ENCODE peak calls at places on chromosomes 3 and 15, in seven cellular contexts. One of them, this sample, is unnamed.

GRCh38 chr3:171282041-171282440 is 178.2 kb downstream of the TNIK start:
- DNase-seq in dorsolateral prefrontal cortex: no peak
- DNase-seq in lower leg skin: no peak
- DNase-seq in stomach: no peak
- DNase-seq in IMR-90: peak
- DNase-seq in GM12864: no peak
- DNase-seq in A549: no peak
- DNase-seq in this sample: no peak

GRCh38 chr15:64246364-64247189 is 83.8 kb upstream of the PPIB start:
- DNase-seq in dorsolateral prefrontal cortex: no peak
- DNase-seq in lower leg skin: no peak
- DNase-seq in stomach: no peak
- DNase-seq in IMR-90: peak
- DNase-seq in GM12864: peak
- DNase-seq in A549: peak
- DNase-seq in this sample: peak

GRCh38 chr3:172106989-172107388 is 67.6 kb downstream of the FNDC3B start:
- DNase-seq in dorsolateral prefrontal cortex: no peak
- DNase-seq in lower leg skin: no peak
- DNase-seq in stomach: peak
- DNase-seq in IMR-90: no peak
- DNase-seq in GM12864: peak
- DNase-seq in A549: no peak
- DNase-seq in this sample: peak

GRCh38 chr3:189967254-189967865 is 153.3 kb downstream of the P3H2 start:
- DNase-seq in dorsolateral prefrontal cortex: no peak
- DNase-seq in lower leg skin: no peak
- DNase-seq in stomach: no peak
- DNase-seq in IMR-90: peak
- DNase-seq in GM12864: no peak
- DNase-seq in A549: peak
- DNase-seq in this sample: peak

GRCh38 chr3:187833799-187834578 is 88.7 kb upstream of the BCL6 start:
- DNase-seq in dorsolateral prefrontal cortex: no peak
- DNase-seq in lower leg skin: no peak
- DNase-seq in stomach: no peak
- DNase-seq in IMR-90: no peak
- DNase-seq in GM12864: no peak
- DNase-seq in A549: no peak
- DNase-seq in this sample: no peak

GRCh38 chr3:65778966-65779365 is 259.8 kb downstream of the MAGI1 start:
- DNase-seq in dorsolateral prefrontal cortex: no peak
- DNase-seq in lower leg skin: no peak
- DNase-seq in stomach: no peak
- DNase-seq in IMR-90: peak
- DNase-seq in GM12864: no peak
- DNase-seq in A549: no peak
- DNase-seq in this sample: no peak

GRCh38 chr3:159032311-159032710 is 230.5 kb downstream of the MFSD1 start:
- DNase-seq in dorsolateral prefrontal cortex: no peak
- DNase-seq in lower leg skin: no peak
- DNase-seq in stomach: no peak
- DNase-seq in IMR-90: no peak
- DNase-seq in GM12864: no peak
- DNase-seq in A549: no peak
- DNase-seq in this sample: no peak

GRCh38 chr3:148881286-148881685 is 16.2 kb downstream of the CPA3 start:
- DNase-seq in dorsolateral prefrontal cortex: no peak
- DNase-seq in lower leg skin: no peak
- DNase-seq in stomach: no peak
- DNase-seq in IMR-90: peak
- DNase-seq in GM12864: no peak
- DNase-seq in A549: no peak
- DNase-seq in this sample: no peak

GRCh38 chr3:40339871-40340270 is 30.4 kb downstream of the EIF1B start:
- DNase-seq in dorsolateral prefrontal cortex: no peak
- DNase-seq in lower leg skin: no peak
- DNase-seq in stomach: no peak
- DNase-seq in IMR-90: no peak
- DNase-seq in GM12864: no peak
- DNase-seq in A549: no peak
- DNase-seq in this sample: no peak

GRCh38 chr3:13198480-13198879 is 125.3 kb upstream of the IQSEC1 start:
- DNase-seq in dorsolateral prefrontal cortex: no peak
- DNase-seq in lower leg skin: no peak
- DNase-seq in stomach: no peak
- DNase-seq in IMR-90: no peak
- DNase-seq in GM12864: no peak
- DNase-seq in A549: no peak
- DNase-seq in this sample: no peak

GRCh38 chr3:25056-25455 is 171.5 kb upstream of the CHL1 start:
- DNase-seq in dorsolateral prefrontal cortex: no peak
- DNase-seq in lower leg skin: no peak
- DNase-seq in stomach: no peak
- DNase-seq in IMR-90: no peak
- DNase-seq in GM12864: no peak
- DNase-seq in A549: no peak
- DNase-seq in this sample: no peak

GRCh38 chr15:43748376-43748775 is 2.1 kb downstream of the PDIA3 start:
- DNase-seq in dorsolateral prefrontal cortex: no peak
- DNase-seq in lower leg skin: no peak
- DNase-seq in stomach: no peak
- DNase-seq in IMR-90: peak
- DNase-seq in GM12864: no peak
- DNase-seq in A549: no peak
- DNase-seq in this sample: no peak

DNA sequence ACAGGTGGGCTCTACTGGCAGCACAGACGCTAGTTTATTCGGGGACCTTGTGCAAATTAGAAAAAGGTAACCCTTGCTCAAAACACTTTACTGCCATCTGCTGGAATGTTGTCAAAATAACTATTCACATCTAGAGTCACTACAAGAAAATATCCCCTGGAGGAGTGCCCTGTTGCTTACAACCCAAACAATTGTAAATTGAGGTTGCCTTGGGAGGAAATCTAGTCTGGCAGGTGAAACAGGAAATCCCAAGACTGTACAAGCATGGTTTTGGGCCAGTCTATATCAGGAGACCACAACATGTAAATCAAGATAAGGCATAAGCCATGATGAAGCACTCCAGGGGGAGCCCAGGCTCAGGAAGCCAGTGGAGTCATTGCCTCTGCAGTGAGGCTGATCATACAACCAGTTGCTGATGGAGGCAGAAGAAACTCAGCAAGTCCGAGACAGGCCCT is 136.8 kb upstream of the ACP3 start:
- DNase-seq in dorsolateral prefrontal cortex: no peak
- DNase-seq in lower leg skin: no peak
- DNase-seq in stomach: no peak
- DNase-seq in IMR-90: peak
- DNase-seq in GM12864: peak
- DNase-seq in A549: peak
- DNase-seq in this sample: peak
- TF ChIP-seq CTCF in dorsolateral prefrontal cortex: peak
- TF ChIP-seq CTCF in lower leg skin: no peak
- TF ChIP-seq CTCF in stomach: no peak
- TF ChIP-seq CTCF in IMR-90: peak
- TF ChIP-seq CTCF in GM12864: peak
- TF ChIP-seq CTCF in A549: peak
- TF ChIP-seq CTCF in this sample: peak

GRCh38 chr3:57597240-57597972 is at the start of gene ARF4:
- DNase-seq in dorsolateral prefrontal cortex: peak
- DNase-seq in lower leg skin: peak
- DNase-seq in stomach: peak
- DNase-seq in IMR-90: peak
- DNase-seq in GM12864: peak
- DNase-seq in A549: peak
- DNase-seq in this sample: peak

GRCh38 chr3:57594144-57594543 is 3.0 kb downstream of the ARF4 start:
- DNase-seq in dorsolateral prefrontal cortex: no peak
- DNase-seq in lower leg skin: no peak
- DNase-seq in stomach: no peak
- DNase-seq in IMR-90: no peak
- DNase-seq in GM12864: no peak
- DNase-seq in A549: no peak
- DNase-seq in this sample: no peak

GRCh38 chr3:57597973-57598351 is 818 bp upstream of the ARF4 start:
- DNase-seq in dorsolateral prefrontal cortex: no peak
- DNase-seq in lower leg skin: no peak
- DNase-seq in stomach: peak
- DNase-seq in IMR-90: peak
- DNase-seq in GM12864: no peak
- DNase-seq in A549: no peak
- DNase-seq in this sample: no peak

GRCh38 chr3:57594576-57594975 is 2.6 kb downstream of the ARF4 start:
- DNase-seq in dorsolateral prefrontal cortex: no peak
- DNase-seq in lower leg skin: no peak
- DNase-seq in stomach: no peak
- DNase-seq in IMR-90: no peak
- DNase-seq in GM12864: no peak
- DNase-seq in A549: no peak
- DNase-seq in this sample: no peak

DNA sequence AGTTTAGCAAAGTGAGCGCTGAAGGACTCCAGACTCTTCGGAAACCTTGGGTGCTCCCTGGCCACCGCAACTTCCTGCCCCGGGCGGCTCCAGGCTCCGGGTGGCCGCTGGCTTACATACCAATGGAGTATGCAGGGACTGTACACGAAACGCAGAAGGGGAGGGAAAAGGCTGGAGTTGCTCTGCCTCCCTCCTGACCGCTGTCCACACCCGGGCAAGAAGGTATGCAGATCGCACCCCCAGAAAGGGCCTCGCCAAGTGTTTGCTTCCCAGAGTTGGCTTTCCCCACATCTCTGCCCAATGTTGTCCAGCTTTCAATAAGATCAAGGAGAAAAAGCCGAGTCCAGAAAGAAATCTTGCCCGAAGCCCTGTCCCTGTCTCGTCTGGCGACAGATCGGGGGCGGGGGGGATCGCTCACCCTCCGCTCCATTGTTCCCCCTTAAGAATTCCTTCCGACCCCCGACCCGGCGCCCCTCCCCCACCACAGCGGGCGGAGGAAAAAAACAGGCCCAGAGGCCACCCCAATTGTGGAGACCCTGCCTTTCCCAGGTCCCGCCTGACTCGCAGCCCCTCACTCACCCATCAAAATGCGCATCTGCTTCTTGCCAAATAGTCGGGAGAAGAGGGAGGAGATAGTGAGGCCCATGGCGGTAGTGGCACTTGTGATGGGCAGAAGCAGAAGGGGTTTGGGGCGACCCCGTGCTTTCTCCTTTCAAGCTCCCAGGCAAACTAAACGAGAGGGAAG is 477 bp downstream of the ARF4 start:
- DNase-seq in dorsolateral prefrontal cortex: peak
- DNase-seq in lower leg skin: peak
- DNase-seq in stomach: peak
- DNase-seq in IMR-90: peak
- DNase-seq in GM12864: peak
- DNase-seq in A549: peak
- DNase-seq in this sample: peak
- TF ChIP-seq CTCF in dorsolateral prefrontal cortex: no peak
- TF ChIP-seq CTCF in lower leg skin: no peak
- TF ChIP-seq CTCF in stomach: no peak
- TF ChIP-seq CTCF in IMR-90: no peak
- TF ChIP-seq CTCF in GM12864: no peak
- TF ChIP-seq CTCF in A549: no peak
- TF ChIP-seq CTCF in this sample: no peak

DNA sequence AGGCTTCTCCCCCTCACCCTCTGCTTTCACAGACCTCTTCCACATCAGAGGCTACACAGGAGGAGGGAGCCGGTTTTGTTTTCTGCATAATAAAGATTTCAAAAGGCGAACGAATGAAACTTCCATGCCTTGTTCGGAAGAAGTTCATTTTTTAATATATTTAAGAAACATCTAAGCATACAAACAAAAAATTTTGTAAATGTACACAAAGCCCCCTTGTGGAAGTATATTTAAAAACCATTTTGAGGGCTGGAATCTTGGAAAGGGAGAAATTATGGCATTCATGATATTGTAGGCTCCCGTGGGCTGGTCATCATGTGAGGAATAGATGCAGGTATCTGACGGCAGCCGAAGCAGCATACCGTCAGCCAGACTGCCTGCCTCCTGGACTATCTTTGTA is 90.4 kb downstream of the MECOM start:
- DNase-seq in dorsolateral prefrontal cortex: no peak
- DNase-seq in lower leg skin: no peak
- DNase-seq in stomach: no peak
- DNase-seq in IMR-90: no peak
- DNase-seq in GM12864: no peak
- DNase-seq in A549: no peak
- DNase-seq in this sample: no peak
- TF ChIP-seq CTCF in dorsolateral prefrontal cortex: no peak
- TF ChIP-seq CTCF in lower leg skin: no peak
- TF ChIP-seq CTCF in stomach: no peak
- TF ChIP-seq CTCF in IMR-90: peak
- TF ChIP-seq CTCF in GM12864: no peak
- TF ChIP-seq CTCF in A549: peak
- TF ChIP-seq CTCF in this sample: no peak

DNA sequence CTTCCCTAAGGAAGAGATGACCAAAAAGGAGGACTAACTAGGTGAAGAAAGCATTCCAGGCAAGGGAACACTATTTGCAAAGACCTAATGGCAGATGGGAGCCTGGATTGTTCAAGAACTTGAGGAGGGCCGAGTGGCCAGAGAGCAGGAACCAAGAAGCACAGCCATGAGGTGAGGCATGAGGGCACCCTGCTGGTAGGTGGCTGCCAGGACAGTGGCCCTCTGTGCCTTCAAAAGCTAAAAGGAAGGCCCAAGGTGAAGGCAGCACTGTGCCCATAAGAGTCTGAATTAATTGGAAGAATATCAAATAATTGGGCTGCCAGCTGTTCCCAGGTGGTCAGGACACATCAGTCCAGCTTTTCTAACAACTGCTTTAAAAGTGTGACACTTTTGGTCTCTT is 27.9 kb upstream of the CTDSPL start:
- DNase-seq in dorsolateral prefrontal cortex: no peak
- DNase-seq in lower leg skin: peak
- DNase-seq in stomach: no peak
- DNase-seq in IMR-90: no peak
- DNase-seq in GM12864: no peak
- DNase-seq in A549: peak
- DNase-seq in this sample: no peak
- TF ChIP-seq CTCF in dorsolateral prefrontal cortex: no peak
- TF ChIP-seq CTCF in lower leg skin: no peak
- TF ChIP-seq CTCF in stomach: no peak
- TF ChIP-seq CTCF in IMR-90: no peak
- TF ChIP-seq CTCF in GM12864: peak
- TF ChIP-seq CTCF in A549: peak
- TF ChIP-seq CTCF in this sample: peak

This sample was measured in GM10248.